ENCODE peak calls at places on chromosomes 4 and X, in eight cellular contexts. K is stimulated activated CD8-positive, alpha-beta memory T cell treated with anti-CD3 and anti-CD28 coated beads, Interleukin-12 subunit alpha, Interleukin-12 subunit beta, amount 100 ng/mL, for 4 hours; V is NCI-H1417 treated with DMSO at 0.1 percent for 48 hours; Y is GM23248; W is A549; Z is sigmoid colon; E is lung; F is EH. S is an unnamed sample.

GRCh38 chrX:156001001-156001666 is 3.6 kb downstream of the IL9R start:
- DNase-seq in Z (no peak), Y (no peak), E (no peak), V (no peak), F (no peak), K (no peak), W (no peak), S (no peak)

GRCh38 chr4:54843106-54843505 is 185.3 kb downstream of the KIT start:
- DNase-seq in Y (no peak), W (no peak), F (no peak), K (no peak), Z (no peak), V (no peak), E (no peak), S (no peak)

GRCh38 chr4:141645611-141646340 is 9.4 kb downstream of the IL15 start:
- DNase-seq in K (no peak), Z (no peak), W (peak), Y (peak), F (peak), V (no peak), E (no peak), S (no peak)

GRCh38 chr4:37864786-37865185 is 26.1 kb upstream of the TBC1D1 start:
- DNase-seq in K (no peak), Y (no peak), E (no peak), W (no peak), V (no peak), F (no peak), Z (no peak), S (no peak)

GRCh38 chrX:2650865-2651264 is 40.2 kb upstream of the CD99 start:
- DNase-seq in E (no peak), Z (no peak), W (no peak), Y (peak), K (no peak), V (no peak), F (peak), S (no peak)

GRCh38 chrX:133254666-133255065 is 36.5 kb upstream of the TFDP3 start:
- DNase-seq in E (no peak), V (no peak), F (peak), W (no peak), K (no peak), Z (no peak), Y (peak), S (no peak)

GRCh38 chrX:97524340-97524739 is 640.6 kb downstream of the RPA4 start:
- DNase-seq in V (no peak), E (no peak), Y (no peak), Z (no peak), W (no peak), F (no peak), K (no peak), S (no peak)

GRCh38 chrX:68936186-68936585 is 107.4 kb downstream of the EFNB1 start:
- DNase-seq in K (no peak), W (no peak), V (no peak), F (no peak), Z (peak), E (no peak), Y (no peak), S (no peak)

GRCh38 chr4:22707390-22707789 is 14.7 kb downstream of the GBA3 start:
- DNase-seq in Z (no peak), W (no peak), K (no peak), Y (no peak), E (no peak), F (no peak), V (no peak), S (no peak)

S was measured in SW 1271.